ENCODE peak calls at places on chromosomes 1 and 21, in eight cellular contexts. H is NCI-H1092; K is iPS-NIHi11; N is GOT3; R is stimulated activated naive CD8-positive, alpha-beta T cell treated with anti-CD3 and anti-CD28 coated beads, Interleukin-15, Interleukin-2, amounts not matched to agents 100 U/mL and 50 U/mL, for 24 hours; D is GM12865; I is left ventricle myocardium superior; L is DMS153. W is an unnamed sample.

GRCh38 chr21:39911286-39911685 is 44.0 kb downstream of the PCP4 start:
- DNase-seq in N (no peak), L (peak; percentile 48), H (peak; percentile 61), K (peak; percentile 25), R (no peak), D (no peak), I (no peak), W (no peak)

GRCh38 chr1:193558491-193559028 is 372.1 kb upstream of the B3GALT2 start:
- DNase-seq in N (peak; percentile 12), H (no peak), I (no peak), K (no peak), R (peak; percentile 20), D (no peak), L (no peak), W (peak; percentile 36)

GRCh38 chr1:96236156-96236739 is 485.3 kb upstream of the PTBP2 start:
- DNase-seq in R (peak; percentile 3), N (no peak), H (peak; percentile 41), I (no peak), D (peak; percentile 47), K (peak; percentile 14), L (peak; percentile 23), W (peak; percentile 38)

GRCh38 chr21:44509539-44509938 is 30.5 kb downstream of the KRTAP10-1 start:
- DNase-seq in R (no peak), L (no peak), I (peak; percentile 91), N (no peak), D (peak; percentile 18), H (peak; percentile 54), K (no peak), W (no peak)

GRCh38 chr21:34882719-34883131 is 166.4 kb downstream of the RUNX1 start:
- DNase-seq in H (no peak), I (no peak), L (no peak), K (no peak), R (no peak), N (no peak), D (peak; percentile 27), W (no peak)

GRCh38 chr21:16534408-16535099 is 804.8 kb downstream of the USP25 start:
- DNase-seq in H (peak; percentile 67), R (no peak), D (no peak), L (no peak), I (peak; percentile 79), K (no peak), N (peak; percentile 39), W (no peak)

GRCh38 chr21:42527489-42528158 is 14.0 kb downstream of the SLC37A1 start:
- DNase-seq in K (no peak), L (peak; percentile 25), D (peak; percentile 82), N (no peak), H (no peak), I (no peak), R (peak; percentile 46), W (no peak)

GRCh38 chr21:36803801-36804452 is 105.0 kb downstream of the SIM2 start:
- DNase-seq in D (no peak), I (no peak), R (no peak), K (peak; percentile 27), H (no peak), L (no peak), N (no peak), W (no peak)

GRCh38 chr1:206736878-206737728 is 33.5 kb upstream of the IL19 start:
- DNase-seq in H (no peak), N (no peak), I (no peak), D (no peak), K (no peak), R (peak; percentile 31), L (no peak), W (no peak)

GRCh38 chr1:43147625-43148319 is 24.3 kb downstream of the EBNA1BP2 start:
- DNase-seq in H (peak; percentile 77), N (no peak), L (peak; percentile 81), K (peak; percentile 97), R (peak; percentile 55), D (no peak), I (peak; percentile 82), W (no peak)

GRCh38 chr1:81717230-81717629 is 83.5 kb upstream of the ADGRL2 start:
- DNase-seq in N (no peak), R (no peak), D (no peak), L (no peak), K (no peak), H (no peak), I (no peak), W (no peak)

GRCh38 chr1:17347769-17348592 is 24.0 kb upstream of the PADI6 start:
- DNase-seq in R (no peak), D (no peak), I (no peak), H (no peak), N (no peak), K (no peak), L (no peak), W (no peak)

GRCh38 chr1:61269648-61270047 is 187.3 kb downstream of the NFIA start:
- DNase-seq in K (no peak), L (no peak), H (no peak), I (no peak), D (no peak), N (no peak), R (no peak), W (no peak)

GRCh38 chr1:181111559-181111958 is 23.1 kb downstream of the IER5 start:
- DNase-seq in D (no peak), I (no peak), H (no peak), R (no peak), K (no peak), N (no peak), L (no peak), W (no peak)

GRCh38 chr1:184791199-184791935 is 36.7 kb upstream of the EDEM3 start:
- DNase-seq in D (no peak), R (no peak), K (no peak), N (no peak), I (no peak), L (no peak), H (no peak), W (peak; percentile 19)

GRCh38 chr1:89121641-89122040 is 4.3 kb downstream of the GBP2 start:
- DNase-seq in K (no peak), R (no peak), L (no peak), H (no peak), D (no peak), N (no peak), I (no peak), W (no peak)

GRCh38 chr1:226870323-226871046 is at the start of gene PSEN2:
- DNase-seq in L (peak; percentile 52), D (peak; percentile 78), K (peak; percentile 88), N (peak; percentile 87), R (peak; percentile 75), I (peak; percentile 87), H (peak; percentile 66), W (no peak)

GRCh38 chr1:167805041-167805556 is 83.3 kb downstream of the MPZL1 start:
- DNase-seq in L (no peak), D (peak; percentile 59), K (no peak), I (no peak), N (no peak), R (peak; percentile 24), H (no peak), W (no peak)

W was measured in non-pigmented ciliary epithelial cell.